ENCODE peak calls at places on chromosome X, in seven cellular contexts. W is breast epithelium, D is adrenal gland, P is spleen, G is endothelial cell of umbilical vein, Y is sigmoid colon, S is IMR-90. F is an unnamed sample.

GRCh38 chrX:11462136-11462535 is 168.9 kb downstream of the AMELX start:
- DNase-seq in W (no peak), G (peak), D (no peak), S (peak), Y (no peak), P (no peak), F (no peak)

GRCh38 chrX:29237972-29238371 is 650.7 kb downstream of the IL1RAPL1 start:
- DNase-seq in P (no peak), Y (no peak), S (peak), D (no peak), W (no peak), G (no peak), F (no peak)

GRCh38 chrX:153651540-153652079 is 4.6 kb downstream of the DUSP9 start:
- DNase-seq in G (no peak), D (peak), P (peak), S (no peak), W (no peak), Y (peak), F (no peak)

GRCh38 chrX:39728852-39729587 is 368.7 kb downstream of the BCOR start:
- DNase-seq in Y (no peak), D (no peak), S (no peak), P (no peak), W (no peak), G (no peak), F (no peak)

GRCh38 chrX:47184486-47184885 is 9.1 kb upstream of the UBA1 start:
- DNase-seq in D (no peak), P (peak), S (no peak), W (no peak), Y (no peak), G (no peak), F (no peak)

GRCh38 chrX:19097553-19097952 is 24.7 kb downstream of the ADGRG2 start:
- DNase-seq in D (no peak), Y (no peak), W (no peak), P (no peak), S (no peak), G (no peak), F (no peak)

GRCh38 chrX:10902001-10902400 is 209.1 kb upstream of the HCCS start:
- DNase-seq in D (no peak), S (peak), P (no peak), G (peak), W (no peak), Y (no peak), F (no peak)

GRCh38 chrX:136586386-136586785 is 54.4 kb downstream of the VGLL1 start:
- DNase-seq in G (no peak), Y (no peak), D (no peak), W (no peak), P (no peak), S (no peak), F (no peak)

GRCh38 chrX:2781226-2781571 is 29.4 kb downstream of the XG start:
- DNase-seq in Y (no peak), W (no peak), P (no peak), D (no peak), G (no peak), S (no peak), F (no peak)

GRCh38 chrX:115018040-115018647 is 728 bp upstream of the IL13RA2 start:
- DNase-seq in G (no peak), P (no peak), D (no peak), S (no peak), Y (no peak), W (no peak), F (no peak)

GRCh38 chrX:50967734-50968133 is 57.2 kb downstream of the BMP15 start:
- DNase-seq in Y (no peak), W (no peak), D (no peak), S (no peak), G (no peak), P (no peak), F (no peak)

GRCh38 chrX:101417981-101418841 is 10.2 kb downstream of the HNRNPH2 start:
- DNase-seq in Y (peak), D (peak), P (peak), W (peak), G (peak), S (no peak), F (no peak)

GRCh38 chrX:154305481-154306205 is 10.0 kb downstream of the TKTL1 start:
- DNase-seq in P (peak), S (no peak), G (no peak), Y (no peak), D (no peak), W (no peak), F (no peak)

DNA sequence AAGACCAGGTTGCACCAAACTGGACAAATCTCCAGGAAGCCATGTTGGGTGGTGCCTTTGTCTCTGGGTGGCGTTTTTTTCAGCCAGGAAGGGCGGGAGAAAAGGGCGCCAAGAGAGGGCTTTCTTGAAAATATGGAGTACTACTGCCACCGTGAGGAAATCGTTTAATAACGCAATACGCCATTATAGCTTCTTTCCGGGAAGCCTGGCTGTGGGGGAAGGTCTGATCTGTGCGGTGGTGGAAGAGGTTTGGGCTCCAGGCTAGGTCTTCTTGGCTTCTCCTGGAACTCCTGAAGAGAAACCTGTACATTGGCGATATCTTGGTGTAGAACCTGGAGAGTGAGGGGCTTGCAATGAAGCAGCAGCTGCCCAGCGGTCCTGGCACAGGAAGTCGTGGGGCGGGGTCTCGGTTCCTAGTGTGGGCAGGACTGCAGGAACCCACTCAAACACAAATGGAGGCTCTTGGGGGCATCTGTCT is 202.7 kb downstream of the OR13H1 start:
- DNase-seq in S (peak), D (peak), P (peak), W (no peak), G (no peak), Y (peak), F (peak)
- TF ChIP-seq CTCF in S (peak), D (no peak), P (no peak), W (no peak), G (no peak), Y (no peak), F (peak)

GRCh38 chrX:139203681-139204575 is 326.6 kb upstream of the F9 start:
- DNase-seq in P (peak), G (no peak), S (no peak), Y (no peak), D (peak), W (peak), F (no peak)
- H3K27ac ChIP-seq in P (peak), G (no peak), S (no peak), Y (peak), D (no peak), W (peak), F (peak)

GRCh38 chrX:1355131-1355799 is 18.7 kb downstream of the IL3RA start:
- DNase-seq in D (no peak), G (no peak), P (peak), W (no peak), Y (no peak), S (no peak), F (no peak)
- TF ChIP-seq POLR2A in D (no peak), G (no peak), P (no peak), W (no peak), Y (no peak), S (no peak), F (no peak)

GRCh38 chrX:95145848-95146540 is 1472.0 kb downstream of the FAM133A start:
- DNase-seq in Y (no peak), S (no peak), D (no peak), P (no peak), G (no peak), W (no peak), F (no peak)
- TF ChIP-seq CTCF in Y (no peak), S (no peak), D (no peak), P (no peak), G (no peak), W (no peak), F (no peak)

DNA sequence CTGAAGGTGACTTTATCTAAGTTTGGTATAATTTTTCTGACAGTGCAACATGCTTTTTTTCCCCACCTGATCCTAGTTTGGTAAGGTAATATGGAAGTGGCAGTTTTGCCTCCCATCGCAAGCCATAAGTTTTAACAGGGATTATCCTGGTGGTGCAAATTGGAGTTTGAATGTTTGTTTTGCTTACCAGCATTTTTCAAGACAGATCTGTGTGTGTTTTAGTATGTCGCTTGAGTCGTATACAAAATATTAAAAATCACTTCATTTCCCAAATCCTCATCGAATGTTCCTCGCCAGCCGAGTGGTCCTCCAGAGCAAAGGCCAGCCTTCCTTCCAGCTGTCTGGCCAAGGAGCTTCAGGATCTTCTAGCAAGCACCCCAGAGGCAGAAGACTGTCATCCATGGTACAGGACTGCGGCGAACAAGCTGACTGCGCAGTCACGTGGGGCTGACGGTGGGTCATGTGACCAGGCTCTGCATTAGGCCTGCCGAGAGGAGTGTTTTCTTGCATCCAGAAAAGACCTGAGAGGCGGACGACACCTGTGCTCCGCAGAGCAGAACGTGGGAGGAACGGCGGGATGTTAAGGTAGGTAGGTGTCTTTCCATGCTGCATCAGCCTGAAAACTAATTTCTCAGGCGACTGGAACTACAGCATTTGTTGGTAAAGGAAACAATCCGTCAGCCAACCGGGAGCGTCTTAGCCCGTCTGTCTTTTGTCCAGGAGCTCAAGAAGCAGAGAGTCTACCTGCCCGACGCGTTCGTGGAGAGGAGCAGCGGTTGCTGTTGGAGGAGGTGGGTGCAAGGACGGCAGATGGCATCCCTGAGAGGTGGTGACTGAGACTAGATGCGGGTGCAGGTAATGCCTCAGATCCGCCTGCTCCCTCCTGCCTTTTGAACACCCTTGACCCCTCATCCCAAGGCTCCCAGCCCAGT is at the start of gene GPRASP3:
- DNase-seq in S (peak), Y (peak), D (peak), P (peak), G (peak), W (peak), F (no peak)
- H3K27ac ChIP-seq in S (peak), Y (peak), D (no peak), P (peak), G (peak), W (peak), F (peak)

GRCh38 chrX:48956728-48957414 is 536 bp downstream of the OTUD5 start:
- DNase-seq in Y (no peak), G (peak), P (peak), D (peak), W (no peak), S (no peak), F (no peak)
- TF ChIP-seq POLR2A in Y (no peak), G (no peak), P (no peak), D (no peak), W (no peak), S (no peak), F (no peak)

GRCh38 chrX:32176510-32176909 is 1034.8 kb downstream of the DMD start:
- DNase-seq in D (no peak), G (no peak), Y (no peak), S (no peak), P (no peak), W (no peak), F (no peak)
- TF ChIP-seq CTCF in D (no peak), G (no peak), Y (no peak), S (no peak), P (no peak), W (no peak), F (no peak)

GRCh38 chrX:107675365-107675654 is 47.0 kb downstream of the PRPS1 start:
- DNase-seq in G (no peak), S (no peak), Y (no peak), P (no peak), D (no peak), W (no peak), F (no peak)

GRCh38 chrX:107673401-107673800 is 45.1 kb downstream of the PRPS1 start:
- DNase-seq in S (no peak), G (no peak), P (no peak), D (no peak), Y (no peak), W (no peak), F (no peak)

GRCh38 chrX:107673933-107674479 is 45.7 kb downstream of the PRPS1 start:
- DNase-seq in Y (peak), S (no peak), G (peak), P (peak), D (peak), W (peak), F (peak)

GRCh38 chrX:107674480-107675364 is 46.4 kb downstream of the PRPS1 start:
- DNase-seq in W (peak), Y (peak), G (no peak), D (peak), S (no peak), P (peak), F (peak)

DNA sequence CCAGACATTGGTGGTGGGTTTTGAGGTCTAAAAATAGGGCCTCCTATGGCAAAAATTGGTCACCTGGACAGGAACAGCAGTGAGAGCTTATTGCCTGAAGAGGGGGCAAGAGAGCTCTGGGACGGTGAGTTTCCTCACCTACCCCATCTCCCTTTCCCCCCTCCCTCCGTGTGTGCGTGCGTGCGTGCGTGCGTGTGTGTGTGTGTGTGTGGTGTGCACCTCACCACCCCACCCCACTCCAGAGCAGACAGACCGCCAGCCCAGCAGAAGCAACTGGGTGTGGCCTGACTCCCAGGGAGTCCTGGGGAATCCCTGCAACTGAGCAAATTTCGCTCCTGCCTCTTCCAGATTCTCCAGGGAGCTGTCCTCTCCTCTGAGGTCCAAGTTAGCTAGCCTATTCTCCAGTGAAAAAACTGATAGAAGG is 44.7 kb downstream of the PRPS1 start:
- DNase-seq in W (peak), P (peak), G (peak), Y (peak), D (peak), S (peak), F (peak)
- H3K27ac ChIP-seq in W (peak), P (peak), G (peak), Y (peak), D (peak), S (no peak), F (peak)

F was measured in esophagus squamous epithelium.